ENCODE peak calls at places on chromosomes 1 and 21, in four cellular contexts. N, T, H and C are unnamed samples.

GRCh38 chr21:44880762-44881585 is 7.5 kb upstream of the PTTG1IP start:
- DNase-seq in H (no peak), N (no peak), T (peak), C (peak)

GRCh38 chr1:58726581-58726980 is 26.7 kb upstream of the MYSM1 start:
- DNase-seq in N (no peak), H (no peak), T (no peak), C (no peak)

GRCh38 chr1:191857600-191857999 is 300.7 kb upstream of the RGS18 start:
- DNase-seq in H (no peak), N (no peak), T (no peak), C (peak)

GRCh38 chr1:56838726-56839125 is 15.9 kb upstream of the C8A start:
- DNase-seq in T (no peak), H (peak), N (no peak), C (peak)

GRCh38 chr1:114207635-114208034 is 54.0 kb upstream of the SYT6 start:
- DNase-seq in N (no peak), T (no peak), H (no peak), C (no peak)

GRCh38 chr1:223109581-223110026 is 33.4 kb downstream of the TLR5 start:
- DNase-seq in N (no peak), T (peak), H (no peak), C (no peak)

GRCh38 chr1:239840327-239840726 is 251.4 kb upstream of the FMN2 start:
- DNase-seq in T (no peak), H (no peak), N (no peak), C (no peak)

GRCh38 chr1:226656201-226656600 is 82.9 kb downstream of the ITPKB start:
- DNase-seq in T (no peak), N (no peak), H (no peak), C (no peak)

GRCh38 chr1:172321429-172321828 is 99.1 kb upstream of the C1orf105 start:
- DNase-seq in H (no peak), N (no peak), T (no peak), C (peak)

GRCh38 chr1:11473635-11474034 is 5.3 kb upstream of the DISP3 start:
- DNase-seq in H (peak), N (no peak), T (peak), C (peak)

GRCh38 chr1:109639063-109639840 is 16.6 kb upstream of the GSTM4 start:
- DNase-seq in N (no peak), H (peak), T (no peak), C (no peak)

GRCh38 chr21:34606621-34607020 is 8.3 kb downstream of the RCAN1 start:
- DNase-seq in N (no peak), T (no peak), H (no peak), C (no peak)

GRCh38 chr1:147618077-147618569 is 52.2 kb downstream of the ACP6 start:
- DNase-seq in N (no peak), T (no peak), H (no peak), C (peak)

GRCh38 chr1:30085814-30086770 is 637.3 kb downstream of the MATN1 start:
- DNase-seq in H (peak), N (no peak), T (peak), C (peak)

GRCh38 chr1:26019641-26020315 is 1.8 kb upstream of the EXTL1 start:
- DNase-seq in T (no peak), H (no peak), N (no peak), C (peak)

GRCh38 chr1:26020941-26021646 is 481 bp upstream of the EXTL1 start:
- DNase-seq in T (no peak), N (no peak), H (no peak), C (peak)

GRCh38 chr1:26022404-26022779 is 817 bp downstream of the EXTL1 start:
- DNase-seq in N (no peak), H (no peak), T (no peak), C (no peak)

GRCh38 chr1:26021647-26022403 is at the start of gene EXTL1:
- DNase-seq in H (peak), T (no peak), N (no peak), C (peak)

GRCh38 chr1:26020390-26020789 is 1.2 kb upstream of the EXTL1 start:
- DNase-seq in T (no peak), H (no peak), N (no peak), C (peak)
- TF ChIP-seq CHD1 in T (no peak), H (no peak), N (no peak), C (no peak)

GRCh38 chr1:153565529-153566374 is at the start of gene S100A2:
- DNase-seq in N (peak), H (no peak), T (peak), C (peak)
- TF ChIP-seq CHD1 in N (no peak), H (no peak), T (no peak), C (no peak)

DNA sequence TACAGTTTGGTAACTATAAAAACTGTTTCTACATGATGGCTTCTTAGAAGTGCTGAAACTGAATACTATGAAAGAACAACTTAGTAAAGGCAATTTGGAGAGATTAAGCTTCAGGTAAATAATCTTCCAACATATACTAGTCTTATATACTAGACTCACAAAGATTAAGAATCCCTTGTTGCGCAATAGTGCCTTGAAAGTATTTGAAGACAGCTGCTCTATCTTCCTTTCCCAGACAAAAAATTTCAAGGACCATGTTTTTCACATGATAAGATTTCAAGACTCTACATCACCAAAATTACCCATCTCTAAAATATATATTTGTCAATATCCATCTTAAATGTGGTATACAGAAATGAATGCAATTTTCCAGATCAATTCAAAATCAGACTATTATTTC is 37.7 kb upstream of the ASPM start:
- DNase-seq in H (no peak), N (no peak), T (peak), C (peak)
- TF ChIP-seq CHD1 in H (no peak), N (no peak), T (no peak), C (no peak)

GRCh38 chr1:26035203-26035958 is 10.5 kb downstream of the SLC30A2 start:
- DNase-seq in N (peak), T (peak), H (peak), C (peak)

GRCh38 chr1:26034504-26035202 is 11.3 kb downstream of the SLC30A2 start:
- DNase-seq in T (no peak), H (no peak), N (no peak), C (no peak)

GRCh38 chr1:26037904-26038303 is 8.0 kb downstream of the SLC30A2 start:
- DNase-seq in T (no peak), H (no peak), N (no peak), C (no peak)

GRCh38 chr1:26036756-26037281 is 9.1 kb downstream of the SLC30A2 start:
- DNase-seq in N (no peak), H (no peak), T (no peak), C (no peak)

GRCh38 chr1:26035959-26036755 is 9.8 kb downstream of the SLC30A2 start:
- DNase-seq in T (peak), N (peak), H (peak), C (peak)
- TF ChIP-seq CHD1 in T (no peak), N (no peak), H (no peak), C (no peak)

GRCh38 chr1:159207774-159208459 is 3.2 kb downstream of the ACKR1 start:
- DNase-seq in H (no peak), N (no peak), T (no peak), C (no peak)

GRCh38 chr1:159211331-159212136 is 6.9 kb downstream of the ACKR1 start:
- DNase-seq in H (peak), N (no peak), T (peak), C (peak)

GRCh38 chr1:159205225-159205624 is 550 bp downstream of the ACKR1 start:
- DNase-seq in N (no peak), H (no peak), T (no peak), C (no peak)

GRCh38 chr1:159207080-159207479 is 2.4 kb downstream of the ACKR1 start:
- DNase-seq in H (no peak), T (no peak), N (no peak), C (no peak)

GRCh38 chr1:159208460-159208825 is 3.8 kb downstream of the ACKR1 start:
- DNase-seq in N (no peak), T (no peak), H (no peak), C (no peak)
- TF ChIP-seq CHD1 in N (no peak), T (no peak), H (no peak), C (no peak)